ENCODE peak calls at places on chromosomes 6 and 20, in four cellular contexts. L is right lobe of liver, U is fibroblast of pulmonary artery, G is cardiac fibroblast. M is an unnamed sample.
A peak's percentile ranks its signal among the peaks of the same experiment; 100 is the strongest.

GRCh38 chr20:4060856-4061440 is 45.6 kb upstream of the RNF24 start:
- DNase-seq in L (no peak), U (no peak), G (no peak), M (no peak)

GRCh38 chr6:166615059-166615770 is 11.8 kb downstream of the RPS6KA2 start:
- DNase-seq in L (no peak), U (peak; percentile 37), G (peak; percentile 62), M (peak; percentile 55)

GRCh38 chr6:14728396-14729024 is 517.4 kb upstream of the JARID2 start:
- DNase-seq in L (no peak), U (peak; percentile 77), G (peak; percentile 67), M (peak; percentile 77)

GRCh38 chr6:140441256-140441655 is 1066.8 kb upstream of the CITED2 start:
- DNase-seq in L (peak; percentile 72), U (peak; percentile 70), G (peak; percentile 87), M (peak; percentile 94)

GRCh38 chr6:108838101-108838717 is 10.0 kb upstream of the ARMC2 start:
- DNase-seq in L (no peak), U (peak; percentile 40), G (no peak), M (peak; percentile 9)

GRCh38 chr6:72552938-72553337 is 68.9 kb upstream of the KCNQ5 start:
- DNase-seq in L (no peak), U (peak; percentile 50), G (peak; percentile 76), M (peak; percentile 74)

GRCh38 chr6:24667378-24667803 is 514 bp downstream of the ACOT13 start:
- DNase-seq in L (peak; percentile 65), U (peak; percentile 26), G (peak; percentile 30), M (peak; percentile 27)

GRCh38 chr6:102619585-102619984 is 1226.1 kb downstream of the GRIK2 start:
- DNase-seq in L (no peak), U (peak; percentile 2), G (peak; percentile 5), M (peak; percentile 3)

GRCh38 chr20:41177636-41178035 is 40.3 kb downstream of the PLCG1 start:
- DNase-seq in L (no peak), U (peak; percentile 90), G (peak; percentile 94), M (peak; percentile 98)

GRCh38 chr6:129700666-129701065 is 9.3 kb downstream of the ARHGAP18 start:
- DNase-seq in L (no peak), U (no peak), G (no peak), M (no peak)
- H3K4me3 ChIP-seq in L (no peak overlapping the region), U (no peak overlapping the region), G (no peak overlapping the region), M (no peak overlapping the region)

GRCh38 chr6:13332349-13332706 is 4.0 kb upstream of the TBC1D7 start:
- DNase-seq in L (no peak), U (no peak), G (no peak), M (no peak)

GRCh38 chr6:13327691-13328075 is 654 bp downstream of the TBC1D7 start:
- DNase-seq in L (no peak), U (no peak), G (no peak), M (no peak)

GRCh38 chr6:13331516-13332348 is 3.4 kb upstream of the TBC1D7 start:
- DNase-seq in L (no peak), U (peak; percentile 58), G (peak; percentile 58), M (peak; percentile 31)

GRCh38 chr6:13328875-13329183 is 492 bp upstream of the TBC1D7 start:
- DNase-seq in L (no peak), U (no peak), G (no peak), M (no peak)

GRCh38 chr6:13328076-13328874 is at the start of gene TBC1D7:
- DNase-seq in L (peak; percentile 95), U (peak; percentile 93), G (peak; percentile 94), M (peak; percentile 90)
- TF ChIP-seq CTCF in L (no peak), U (peak; percentile 6), G (peak; percentile 22), M (peak; percentile 34)

GRCh38 chr20:50794181-50794845 is 548 bp upstream of the BCAS4 start:
- DNase-seq in L (no peak), U (no peak), G (no peak), M (no peak)
- H3K4me3 ChIP-seq in L (no peak overlapping the region), U (peak overlapping the region; percentile 38), G (peak overlapping the region; percentile 15), M (peak overlapping the region; percentile 34)

GRCh38 chr20:47173596-47174216 is 182.8 kb downstream of the ZMYND8 start:
- DNase-seq in L (no peak), U (no peak), G (no peak), M (no peak)
- TF ChIP-seq CTCF in L (no peak), U (peak; percentile 2), G (no peak), M (no peak)

DNA sequence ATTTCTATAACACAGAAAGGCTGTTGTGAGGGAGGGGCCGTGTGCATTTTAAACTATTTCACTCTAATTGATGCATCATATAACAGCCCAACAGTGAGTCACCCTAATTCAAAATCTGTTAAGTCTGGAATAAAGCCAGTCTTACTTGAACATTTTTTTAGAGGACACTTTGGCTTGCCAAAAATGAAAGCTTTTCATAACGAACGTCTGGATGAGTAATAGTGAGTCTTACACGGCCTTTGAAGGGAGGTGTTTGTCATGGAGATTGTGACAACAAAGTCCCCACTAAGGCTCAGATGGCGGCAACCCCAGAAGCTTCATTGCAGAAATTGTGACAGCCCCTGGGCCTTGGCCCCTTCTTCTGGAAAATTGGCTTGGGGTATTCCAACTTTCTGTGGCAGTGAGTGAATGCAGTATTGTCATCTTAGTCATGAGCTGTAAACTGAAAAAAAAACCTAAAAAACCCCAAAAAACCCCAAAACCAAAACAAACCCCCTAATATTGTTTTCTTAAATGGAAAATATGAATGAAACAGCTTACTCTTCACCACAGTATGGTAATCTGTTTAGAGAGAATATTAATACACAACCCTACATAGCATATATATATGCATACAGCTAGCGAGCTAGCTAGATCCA is 92.6 kb upstream of the CLDN20 start:
- DNase-seq in L (no peak), U (peak; percentile 92), G (peak; percentile 98), M (peak; percentile 96)
- H3K4me3 ChIP-seq in L (no peak overlapping the region), U (peak overlapping the region; percentile 22), G (peak overlapping the region; percentile 8), M (no peak overlapping the region)

GRCh38 chr20:62123450-62124118 is 1.3 kb downstream of the LSM14B start:
- DNase-seq in L (no peak), U (peak; percentile 44), G (peak; percentile 65), M (peak; percentile 48)
- TF ChIP-seq CTCF in L (no peak), U (peak; percentile 13), G (peak; percentile 25), M (peak; percentile 17)